ENCODE peak calls at places on chromosomes 6 and 20, in four cellular contexts. B is psoas muscle, U is AG20443, J is A549. W is an unnamed sample.

GRCh38 chr6:36964908-36965307 is 10.4 kb downstream of the PI16 start:
- DNase-seq in J (no peak), U (no peak), B (no peak), W (no peak)

GRCh38 chr6:10719386-10720228 is 3.3 kb upstream of the TMEM14C start:
- DNase-seq in U (peak), B (peak), J (no peak), W (peak)

GRCh38 chr6:168827484-168827883 is 386.5 kb downstream of the SMOC2 start:
- DNase-seq in U (no peak), B (no peak), J (no peak), W (no peak)

GRCh38 chr6:54771968-54772367 is 74.6 kb upstream of the FAM83B start:
- DNase-seq in U (no peak), J (no peak), B (no peak), W (no peak)

GRCh38 chr20:21302645-21303060 is 478 bp upstream of the XRN2 start:
- DNase-seq in J (no peak), B (no peak), U (no peak), W (no peak)

GRCh38 chr6:28537509-28538140 is 11.9 kb downstream of the GPX5 start:
- DNase-seq in J (no peak), B (no peak), U (no peak), W (peak)

GRCh38 chr6:12013368-12013617 is 1.2 kb downstream of the HIVEP1 start:
- DNase-seq in U (no peak), J (no peak), B (no peak), W (no peak)

GRCh38 chr6:168028181-168028580 is 30.7 kb downstream of the KIF25 start:
- DNase-seq in B (no peak), J (no peak), U (no peak), W (no peak)

GRCh38 chr6:79810153-79810806 is 137.1 kb downstream of the ELOVL4 start:
- DNase-seq in B (no peak), J (no peak), U (no peak), W (no peak)

GRCh38 chr6:113489946-113490345 is 367.2 kb upstream of the MARCKS start:
- DNase-seq in B (no peak), U (peak), J (no peak), W (no peak)

GRCh38 chr20:37406010-37406998 is 60.4 kb downstream of the SRC start:
- DNase-seq in J (peak), U (peak), B (peak), W (no peak)

GRCh38 chr20:32333988-32334885 is 23.9 kb upstream of the ASXL1 start:
- DNase-seq in U (no peak), J (no peak), B (peak), W (no peak)

W was measured in foreskin fibroblast.